ENCODE peak calls at places on chromosomes 13 and 19, in four cellular contexts. D, K, N and O are unnamed samples.
A peak's percentile ranks its signal among the peaks of the same experiment; 100 is the strongest.

GRCh38 chr19:42577016-42577415 is 17.7 kb downstream of the CEACAM8 start:
- DNase-seq in D (no peak), K (no peak), N (no peak), O (no peak)

GRCh38 chr19:49441210-49441959 is at the start of gene SLC17A7:
- DNase-seq in D (no peak), K (no peak), N (peak; percentile 65), O (no peak)

GRCh38 chr19:23718802-23719201 is 31.8 kb upstream of the ZNF675 start:
- DNase-seq in D (no peak), K (no peak), N (no peak), O (no peak)

GRCh38 chr13:79910869-79911540 is 429.9 kb downstream of the SPRY2 start:
- DNase-seq in D (no peak), K (no peak), N (no peak), O (no peak)

GRCh38 chr19:17260842-17261325 is 3.7 kb downstream of the USHBP1 start:
- DNase-seq in D (peak; percentile 64), K (peak; percentile 90), N (peak; percentile 58), O (peak; percentile 96)

GRCh38 chr19:50906217-50906616 is 5.0 kb downstream of the KLK4 start:
- DNase-seq in D (no peak), K (no peak), N (peak; percentile 50), O (peak; percentile 9)

GRCh38 chr19:44626067-44626624 is 12.8 kb downstream of the IGSF23 start:
- DNase-seq in D (peak; percentile 99), K (no peak), N (no peak), O (peak; percentile 90)

GRCh38 chr19:38252935-38253691 is 3.1 kb downstream of the PPP1R14A start:
- DNase-seq in D (no peak), K (no peak), N (no peak), O (no peak)

GRCh38 chr13:87147076-87147475 is 524.1 kb upstream of the SLITRK5 start:
- DNase-seq in D (peak; percentile 76), K (no peak), N (no peak), O (no peak)

GRCh38 chr19:14081797-14082674 is 3.5 kb downstream of the C19orf67 start:
- DNase-seq in D (peak; percentile 27), K (no peak), N (no peak), O (peak; percentile 89)

DNA sequence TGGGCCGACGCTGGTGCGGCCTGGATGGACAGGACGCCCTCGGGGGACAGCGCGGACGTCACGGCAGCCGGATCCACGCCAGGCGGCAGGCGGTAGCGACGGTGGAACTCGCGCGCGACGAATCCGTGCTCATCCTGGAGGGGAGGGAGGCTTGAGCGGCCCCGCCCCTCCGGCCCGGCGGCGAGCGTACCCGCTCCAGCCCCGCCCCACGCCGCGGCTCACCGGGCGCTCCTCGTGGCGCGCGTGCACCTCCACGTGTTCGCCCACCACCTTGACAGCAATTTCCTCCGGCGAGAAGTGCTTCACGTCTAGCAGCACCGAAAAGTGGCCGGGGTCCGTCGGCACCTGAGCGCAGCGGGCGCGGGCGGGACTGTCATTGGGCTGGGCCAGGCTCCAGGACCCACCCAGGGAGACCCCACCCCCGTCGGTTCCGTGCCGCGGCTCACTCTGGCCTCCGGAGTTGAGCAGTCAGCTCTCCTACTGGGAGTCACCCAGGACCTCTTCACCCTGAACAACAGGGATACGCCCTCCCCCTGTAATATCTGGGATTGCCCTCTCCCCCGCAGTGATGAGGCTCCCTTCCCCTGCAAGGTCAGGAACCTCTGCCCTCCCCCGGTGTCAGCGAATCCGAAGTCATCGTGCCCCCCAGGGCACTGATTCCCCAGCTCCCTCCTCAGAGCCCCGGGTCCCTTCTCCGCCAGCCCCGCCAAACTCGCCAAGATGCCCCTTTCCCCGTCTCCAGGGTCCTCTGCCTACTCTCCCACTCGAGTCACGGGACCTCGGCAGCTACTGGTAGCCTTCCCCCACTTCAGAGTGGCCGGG is 1.1 kb downstream of the HSPB6 start:
- DNase-seq in D (peak; percentile 55), K (no peak), N (no peak), O (peak; percentile 34)
- H4K91ac ChIP-seq in D (peak overlapping the region; percentile 92), K (peak overlapping the region; percentile 87), N (peak overlapping the region; percentile 43), O (peak overlapping the region; percentile 91)

GRCh38 chr19:15427991-15428471 is 9.2 kb upstream of the AKAP8L start:
- DNase-seq in D (no peak), K (no peak), N (no peak), O (no peak)
- H3K36me3 ChIP-seq in D (peaks cover 57% of the 10 kb centered on the region), K (peaks cover 2% of the 10 kb centered on the region), N (peaks cover 54% of the 10 kb centered on the region), O (peaks cover 68% of the 10 kb centered on the region)

GRCh38 chr19:34131100-34131499 is 41.2 kb upstream of the LSM14A start:
- DNase-seq in D (peak; percentile 8), K (no peak), N (no peak), O (no peak)

GRCh38 chr19:34136127-34136526 is 36.2 kb upstream of the LSM14A start:
- DNase-seq in D (no peak), K (no peak), N (no peak), O (no peak)

GRCh38 chr19:34135401-34135800 is 36.9 kb upstream of the LSM14A start:
- DNase-seq in D (no peak), K (no peak), N (no peak), O (peak; percentile 49)

GRCh38 chr19:34135033-34135370 is 37.3 kb upstream of the LSM14A start:
- DNase-seq in D (no peak), K (no peak), N (no peak), O (no peak)

GRCh38 chr19:34134190-34135032 is 37.9 kb upstream of the LSM14A start:
- DNase-seq in D (peak; percentile 47), K (peak; percentile 80), N (peak; percentile 87), O (peak; percentile 79)
- H4K91ac ChIP-seq in D (peak overlapping the region; percentile 60), K (peak overlapping the region; percentile 68), N (no peak overlapping the region), O (peak overlapping the region; percentile 70)

DNA sequence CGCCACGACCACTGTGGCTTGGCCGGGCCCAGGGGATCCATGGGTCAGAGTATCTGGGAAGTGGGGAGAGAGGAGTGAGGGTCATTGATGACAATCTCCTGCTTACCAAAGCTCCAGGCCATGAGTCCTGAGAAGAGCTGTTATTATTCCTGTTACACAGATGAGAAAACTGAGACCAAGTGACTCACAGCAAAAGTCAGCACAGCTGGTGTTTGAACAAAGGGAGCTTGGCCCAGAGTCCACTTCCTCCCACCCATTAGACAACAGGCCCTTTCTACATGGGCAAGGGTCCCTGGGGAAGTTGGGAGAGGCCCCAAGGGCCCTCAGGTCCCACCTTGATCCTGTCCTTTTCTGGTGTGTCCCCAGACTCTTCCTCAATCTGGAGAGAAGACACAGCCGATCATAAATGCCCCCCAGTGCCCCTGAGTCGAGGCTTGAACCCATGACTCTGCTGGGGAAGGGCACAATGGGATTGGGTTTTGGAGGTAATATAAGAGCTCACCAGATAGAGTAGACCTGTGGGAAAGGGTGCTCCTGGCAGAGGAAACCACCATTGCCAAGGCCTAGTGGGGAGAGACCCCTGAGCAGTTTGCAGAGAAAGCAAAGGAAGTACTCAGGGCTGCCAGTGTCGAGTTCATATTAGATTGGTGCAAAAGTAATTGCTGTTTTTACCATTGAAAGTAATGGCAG is 6.8 kb downstream of the FUT6 start:
- DNase-seq in D (no peak), K (no peak), N (no peak), O (no peak)
- H3K36me3 ChIP-seq in D (no peaks in the 10 kb centered on the region), K (no peaks in the 10 kb centered on the region), N (no peaks in the 10 kb centered on the region), O (no peaks in the 10 kb centered on the region)